ENCODE peak calls at places on chromosomes 6 and 20, in five cellular contexts. E is upper lobe of left lung; I is GM12878; V is CD8-positive, alpha-beta T cell; K is right cardiac atrium. T is an unnamed sample.

GRCh38 chr20:51573576-51574243 is 31.2 kb upstream of the NFATC2 start:
- ATAC-seq in E (peak), V (no peak), I (no peak), K (peak), T (peak)

GRCh38 chr20:58466729-58467571 is 48.2 kb downstream of the APCDD1L start:
- ATAC-seq in K (no peak), V (no peak), I (no peak), E (no peak), T (no peak)

GRCh38 chr20:3123542-3123941 is 36.1 kb downstream of the FASTKD5 start:
- ATAC-seq in E (no peak), I (no peak), K (no peak), V (no peak), T (no peak)

GRCh38 chr6:82525775-82526515 is 162.3 kb downstream of the TPBG start:
- ATAC-seq in E (no peak), V (no peak), I (no peak), K (no peak), T (no peak)

GRCh38 chr20:50467618-50468373 is 42.4 kb upstream of the PTPN1 start:
- ATAC-seq in E (peak), I (peak), V (peak), K (peak), T (peak)

GRCh38 chr20:16486532-16486931 is 86.7 kb downstream of the KIF16B start:
- ATAC-seq in E (no peak), K (no peak), V (no peak), I (no peak), T (no peak)

GRCh38 chr20:60136640-60137411 is 178.6 kb downstream of the CDH26 start:
- ATAC-seq in K (no peak), I (no peak), E (no peak), V (no peak), T (no peak)

GRCh38 chr6:18053555-18054445 is 66.4 kb upstream of the KIF13A start:
- ATAC-seq in V (no peak), I (no peak), E (peak), K (peak), T (no peak)

GRCh38 chr20:33062105-33062629 is 8.5 kb downstream of the BPIFB3 start:
- ATAC-seq in V (no peak), E (no peak), I (no peak), K (no peak), T (no peak)

GRCh38 chr20:63628246-63628975 is 1.5 kb upstream of the GMEB2 start:
- ATAC-seq in V (peak), K (peak), E (peak), I (peak), T (no peak)

DNA sequence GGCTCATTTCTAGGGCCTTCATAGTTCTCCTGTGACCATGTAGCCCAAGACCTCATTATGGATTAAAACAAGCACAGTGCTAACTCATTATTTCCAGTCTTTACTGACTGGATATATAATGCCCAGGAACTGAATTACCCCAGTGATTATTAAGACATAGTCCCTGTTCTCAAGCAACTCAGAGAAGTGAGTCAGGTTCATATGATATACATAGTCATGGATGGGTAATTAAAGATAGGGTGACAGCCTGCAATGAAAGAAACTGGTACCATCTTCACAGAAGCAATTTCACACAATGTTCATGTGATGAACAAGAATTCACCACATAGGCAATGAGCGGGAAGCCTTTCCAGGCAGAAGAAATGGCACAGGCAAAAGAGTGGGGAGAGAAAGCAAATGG is 3.5 kb downstream of the TRIM27 start:
- ATAC-seq in K (no peak), V (no peak), E (no peak), I (no peak), T (no peak)
- H3K27ac ChIP-seq in K (no peak), V (no peak), E (no peak), I (no peak), T (no peak)

GRCh38 chr6:56802570-56802969 is 152.3 kb upstream of the BEND6 start:
- ATAC-seq in K (no peak), E (no peak), V (no peak), I (no peak), T (no peak)
- H3K27ac ChIP-seq in K (no peak), E (no peak), V (no peak), I (no peak), T (no peak)

GRCh38 chr6:132381381-132381780 is 19.9 kb downstream of the MOXD1 start:
- ATAC-seq in I (no peak), K (no peak), V (no peak), E (no peak), T (no peak)
- H3K27ac ChIP-seq in I (no peak), K (no peak), V (no peak), E (no peak), T (no peak)

GRCh38 chr6:2902470-2902762 is 693 bp downstream of the SERPINB9 start:
- ATAC-seq in I (no peak), E (peak), K (peak), V (no peak), T (peak)
- H3K27ac ChIP-seq in I (no peak), E (peak), K (peak), V (peak), T (peak)

DNA sequence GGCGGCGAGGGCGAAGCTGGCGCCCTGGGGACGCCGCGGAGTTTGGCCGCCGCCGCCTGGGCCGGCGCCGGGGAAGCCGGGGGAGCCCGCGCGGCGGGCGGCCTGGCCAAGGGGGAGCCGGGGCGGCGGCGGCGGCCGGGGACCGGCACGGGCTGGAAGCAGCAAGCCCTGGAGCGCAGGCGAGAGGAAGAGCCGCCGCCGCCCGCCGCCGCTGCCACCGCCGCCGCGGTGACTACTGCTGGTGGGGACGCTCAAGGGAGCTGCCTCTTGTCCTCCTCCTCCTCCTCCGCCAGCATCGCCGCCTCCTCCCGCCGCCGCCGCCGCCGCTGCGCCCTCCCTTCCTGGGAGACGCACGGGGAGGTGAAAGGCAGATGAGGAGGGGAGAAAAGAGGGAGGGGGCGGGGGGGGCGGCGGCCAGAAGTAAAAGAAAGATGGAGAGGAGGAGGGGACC is 975 bp downstream of the PDE10A start:
- ATAC-seq in K (no peak), I (no peak), V (no peak), E (no peak), T (peak)
- H3K27ac ChIP-seq in K (peak), I (no peak), V (no peak), E (peak), T (no peak)

GRCh38 chr6:21729431-21729830 is 135.9 kb downstream of the SOX4 start:
- ATAC-seq in E (no peak), V (no peak), I (no peak), K (no peak), T (no peak)

GRCh38 chr6:21731411-21732031 is 138.0 kb downstream of the SOX4 start:
- ATAC-seq in I (no peak), E (peak), K (no peak), V (no peak), T (peak)

GRCh38 chr6:21728141-21728540 is 134.6 kb downstream of the SOX4 start:
- ATAC-seq in K (no peak), I (no peak), V (no peak), E (no peak), T (no peak)

GRCh38 chr6:21732731-21733130 is 139.2 kb downstream of the SOX4 start:
- ATAC-seq in V (no peak), E (no peak), I (no peak), K (no peak), T (no peak)

GRCh38 chr6:21730533-21730932 is 137.0 kb downstream of the SOX4 start:
- ATAC-seq in K (no peak), E (no peak), I (no peak), V (no peak), T (no peak)
- H3K27ac ChIP-seq in K (no peak), E (peak), I (no peak), V (no peak), T (peak)

DNA sequence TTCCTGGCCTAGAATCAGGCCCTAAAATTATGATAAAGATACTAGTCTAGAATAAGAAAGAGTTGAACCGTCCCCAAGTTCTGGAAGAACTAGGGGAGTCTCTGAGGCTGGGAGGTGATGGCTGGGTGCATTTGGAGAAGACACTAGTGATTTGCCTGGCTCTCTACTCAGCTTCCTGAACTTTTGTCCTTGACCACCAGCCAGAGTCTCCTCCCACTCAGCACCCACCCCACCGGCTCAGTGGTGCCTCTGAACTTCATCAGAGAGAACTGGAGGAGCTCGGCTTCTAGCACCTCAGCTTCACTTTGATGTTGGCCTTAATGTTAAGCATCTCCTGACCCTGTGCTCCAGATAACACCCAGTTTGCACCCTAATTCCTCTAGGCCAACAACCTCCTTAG is 73.0 kb downstream of the PERP start:
- ATAC-seq in E (no peak), V (no peak), K (no peak), I (no peak), T (no peak)
- H3K27ac ChIP-seq in E (no peak), V (no peak), K (no peak), I (no peak), T (no peak)

DNA sequence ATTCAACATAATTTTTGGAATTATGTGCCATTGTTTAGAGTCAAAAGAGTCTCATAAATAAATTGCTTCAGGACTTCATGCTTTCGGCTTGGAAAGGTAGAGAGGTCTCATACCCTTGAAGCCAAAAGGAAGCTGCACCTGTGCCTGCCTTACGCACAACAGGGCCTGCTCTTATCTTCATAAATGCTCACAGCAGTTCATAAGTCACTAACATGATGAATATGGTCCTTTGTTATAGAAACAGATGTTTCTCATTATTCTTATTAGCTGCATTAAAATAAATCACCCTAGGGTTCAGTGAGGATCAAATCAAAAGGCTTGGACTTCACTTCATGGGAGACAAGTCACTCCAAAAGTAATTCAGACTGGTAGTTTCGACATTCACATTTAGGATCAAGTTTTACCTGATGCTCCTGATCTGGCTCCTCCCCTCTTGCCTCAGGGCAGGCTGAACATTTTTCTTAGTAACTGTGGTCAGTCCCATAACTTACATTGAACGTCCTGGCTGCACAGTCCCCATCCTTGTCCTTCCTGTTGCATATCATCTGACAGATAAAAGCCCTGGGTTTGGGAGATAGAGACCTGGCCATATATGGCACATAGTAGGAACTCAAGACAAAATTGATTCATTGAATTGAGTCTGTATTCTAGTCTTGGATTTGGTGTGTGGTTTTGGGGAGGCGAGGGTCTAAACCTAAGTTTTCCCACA is 20.7 kb upstream of the SH3BGRL2 start:
- ATAC-seq in I (no peak), E (no peak), V (no peak), K (no peak), T (no peak)
- H3K27ac ChIP-seq in I (no peak), E (no peak), V (no peak), K (no peak), T (no peak)